ENCODE peak calls at places on chromosomes 16 and 17, in five cellular contexts. N, K, S, M and T are unnamed samples. For H3K4me1, the result is how much of the 10 kb centered on the place peaks cover.

GRCh38 chr16:87780385-87780989 is 14.7 kb upstream of the KLHDC4 start:
- DNase-seq in N (peak), K (no peak), M (peak), S (no peak), T (peak)

GRCh38 chr16:37511-37910 is 15.9 kb downstream of the POLR3K start:
- DNase-seq in S (no peak), K (no peak), M (no peak), N (no peak), T (no peak)

GRCh38 chr16:12470311-12471229 is 333.1 kb downstream of the CPPED1 start:
- DNase-seq in M (no peak), K (peak), N (peak), S (peak), T (no peak)

GRCh38 chr17:65027305-65027704 is 29.2 kb downstream of the GNA13 start:
- DNase-seq in M (peak), K (no peak), S (no peak), N (peak), T (peak)

GRCh38 chr17:56756536-56756935 is 77.2 kb downstream of the C17orf67 start:
- DNase-seq in K (no peak), N (peak), S (no peak), M (no peak), T (no peak)

GRCh38 chr17:82985973-82986372 is 93.4 kb upstream of the METRNL start:
- DNase-seq in N (peak), K (no peak), S (no peak), M (peak), T (no peak)

GRCh38 chr17:70109497-70109896 is 34.5 kb downstream of the KCNJ16 start:
- DNase-seq in K (peak), S (no peak), M (no peak), N (no peak), T (no peak)

GRCh38 chr17:17700251-17700969 is 19.2 kb downstream of the RAI1 start:
- DNase-seq in S (no peak), N (no peak), K (no peak), M (no peak), T (no peak)

GRCh38 chr17:1649844-1650409 is at the start of gene RILP:
- DNase-seq in K (peak), S (peak), N (no peak), M (peak), T (no peak)

GRCh38 chr16:2919511-2920255 is 8.0 kb downstream of the FLYWCH1 start:
- DNase-seq in K (peak), N (peak), M (peak), S (peak), T (peak)

GRCh38 chr17:57481901-57482300 is 225.6 kb downstream of the MSI2 start:
- DNase-seq in M (no peak), K (no peak), S (no peak), N (peak), T (peak)

GRCh38 chr16:19411298-19411697 is 6.4 kb upstream of the TMC5 start:
- DNase-seq in S (no peak), N (no peak), M (no peak), K (no peak), T (no peak)

GRCh38 chr17:28982191-28982793 is 23.5 kb downstream of the SEZ6 start:
- DNase-seq in S (no peak), K (peak), N (peak), M (peak), T (peak)

GRCh38 chr16:69329369-69330285 is 761 bp downstream of the PDF start:
- DNase-seq in N (no peak), M (no peak), K (peak), S (no peak), T (peak)

GRCh38 chr16:84284168-84284722 is 10.4 kb upstream of the WFDC1 start:
- DNase-seq in M (no peak), S (no peak), N (no peak), K (peak), T (no peak)

GRCh38 chr16:50938923-50939322 is 197.0 kb downstream of the CYLD start:
- DNase-seq in K (no peak), S (no peak), M (no peak), N (no peak), T (no peak)

GRCh38 chr17:34287858-34288257 is 2.3 kb downstream of the CCL11 start:
- DNase-seq in K (no peak), S (no peak), N (no peak), M (no peak), T (no peak)

GRCh38 chr17:42767512-42767911 is 5.7 kb upstream of the VPS25 start:
- DNase-seq in N (no peak), S (no peak), K (no peak), M (no peak), T (no peak)

GRCh38 chr16:11205754-11206459 is 50.1 kb downstream of the SOCS1 start:
- DNase-seq in N (peak), M (no peak), K (no peak), S (no peak), T (no peak)

GRCh38 chr16:11107781-11108465 is 148.1 kb downstream of the SOCS1 start:
- DNase-seq in N (peak), M (no peak), S (peak), K (peak), T (no peak)

GRCh38 chr17:50677851-50678375 is 29.8 kb downstream of the ANKRD40 start:
- DNase-seq in N (no peak), M (no peak), S (peak), K (no peak), T (no peak)

GRCh38 chr16:65113441-65113840 is 8.4 kb downstream of the CDH11 start:
- DNase-seq in K (no peak), M (no peak), S (no peak), N (no peak), T (no peak)

GRCh38 chr17:8151641-8152111 is 528 bp downstream of the PER1 start:
- DNase-seq in K (peak), S (peak), M (peak), N (peak), T (peak)

GRCh38 chr17:1764274-1764673 is 2.4 kb downstream of the SERPINF1 start:
- DNase-seq in N (peak), S (peak), K (peak), M (peak), T (no peak)

GRCh38 chr17:74453665-74454196 is 12.7 kb upstream of the CD300A start:
- DNase-seq in N (no peak), K (no peak), S (peak), M (no peak), T (no peak)

GRCh38 chr16:425740-426114 is 278 bp downstream of the RAB11FIP3 start:
- DNase-seq in M (no peak), N (no peak), K (peak), S (no peak), T (no peak)

GRCh38 chr16:83781-84615 is 6.0 kb downstream of the MPG start:
- DNase-seq in K (no peak), M (no peak), S (peak), N (peak), T (no peak)

GRCh38 chr17:1031711-1032110 is 34.8 kb downstream of the TIMM22 start:
- DNase-seq in N (no peak), M (no peak), K (peak), S (peak), T (peak)

GRCh38 chr17:34797724-34798123 is 163.5 kb downstream of the CCT6B start:
- DNase-seq in M (no peak), N (peak), S (no peak), K (no peak), T (peak)

DNA sequence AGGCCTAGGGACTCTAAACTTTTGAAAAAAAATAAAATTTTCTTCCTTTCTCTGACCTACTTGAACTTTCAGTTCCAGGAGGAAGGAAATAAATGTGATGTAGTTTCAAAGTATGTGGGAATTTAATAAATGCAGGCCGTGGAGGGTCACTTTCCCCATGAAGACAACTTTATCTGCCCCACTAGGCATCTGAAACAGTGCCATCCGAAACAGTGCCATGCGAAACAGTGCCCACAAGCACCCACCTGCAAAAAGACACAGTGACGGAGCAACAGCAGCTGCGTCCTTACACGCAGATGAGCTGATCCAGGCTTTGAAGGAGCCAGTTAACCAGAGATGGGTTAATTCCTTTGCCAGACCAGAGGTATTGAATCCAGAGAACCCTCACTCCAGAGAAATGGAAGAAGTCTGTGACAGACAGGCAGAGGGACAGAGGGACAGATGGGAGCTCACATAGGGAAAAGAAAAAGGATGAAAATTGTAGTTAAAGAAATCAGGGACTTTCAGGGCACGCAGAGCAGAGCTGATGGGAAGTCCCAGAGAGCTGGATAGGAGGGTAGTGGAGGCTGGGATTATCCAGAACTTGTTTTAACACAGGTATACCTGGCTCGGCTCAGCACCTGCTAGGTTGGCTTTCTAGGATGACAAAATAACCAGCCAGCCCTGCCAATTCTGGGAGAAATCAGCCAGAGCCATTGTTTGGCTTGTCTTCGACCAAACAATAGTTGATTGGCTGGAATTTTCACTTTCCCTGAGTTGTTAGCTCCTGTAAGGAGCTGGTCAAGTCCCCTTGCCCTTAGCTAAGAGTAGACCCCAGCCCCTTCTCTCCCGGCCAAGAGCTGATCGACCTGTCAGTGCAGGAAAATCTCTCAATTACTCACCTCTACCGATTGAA is 17.1 kb upstream of the HOXB13 start:
- DNase-seq in N (no peak), M (no peak), S (no peak), K (no peak), T (no peak)
- H3K4me1 ChIP-seq in N (under half), M (under half), S (under half), K (under half), T (under half)

GRCh38 chr17:77832180-77832560 is 126.3 kb upstream of the TNRC6C start:
- DNase-seq in M (no peak), N (no peak), S (no peak), K (peak), T (no peak)
- H3K4me1 ChIP-seq in M (under half), N (under half), S (half or more), K (under half), T (under half)

DNA sequence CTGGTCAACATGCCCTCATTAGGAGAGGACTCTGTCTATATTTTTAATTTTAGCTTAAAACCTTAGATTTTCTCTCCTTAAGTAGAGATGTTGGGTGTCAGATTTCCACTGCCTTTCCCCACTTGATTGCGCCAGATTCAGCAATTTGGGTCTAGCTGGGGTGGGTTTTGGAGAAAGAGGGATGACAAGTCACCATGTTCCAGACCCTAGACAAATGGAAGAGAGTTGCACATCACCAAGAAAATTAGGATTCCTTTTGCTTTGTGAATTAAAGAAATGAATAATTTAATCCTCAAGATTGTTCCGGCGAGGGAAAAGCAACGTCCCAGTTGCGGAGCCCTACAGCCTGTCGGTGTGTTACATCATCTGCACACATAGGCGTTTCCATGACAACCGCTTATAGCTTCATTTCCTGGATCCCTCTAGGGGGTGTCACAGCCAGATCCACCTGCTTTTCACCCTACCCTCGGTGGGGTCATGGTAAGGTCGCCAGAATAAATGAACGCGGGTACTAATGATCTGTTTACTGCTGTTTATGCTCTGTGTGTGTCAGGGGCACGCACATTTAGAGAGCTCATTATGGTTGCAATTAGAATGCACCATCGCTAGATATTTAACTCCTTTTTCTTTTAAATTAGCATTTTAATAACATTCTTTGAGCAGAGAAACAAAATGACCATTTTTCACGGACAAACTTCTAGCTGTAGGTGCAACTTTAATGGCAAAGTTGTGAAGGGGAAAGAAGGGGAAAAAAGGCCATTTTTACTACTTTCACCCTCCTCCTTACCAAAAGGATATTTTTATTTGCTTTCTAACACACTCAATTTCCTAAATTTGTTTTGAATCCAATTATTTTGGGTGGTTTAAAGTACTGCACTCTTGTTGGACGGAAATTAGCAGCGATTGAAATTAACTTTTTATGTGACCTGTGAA is 41.9 kb downstream of the SNX11 start:
- DNase-seq in K (no peak), S (no peak), N (no peak), M (no peak), T (peak)
- H3K4me1 ChIP-seq in K (under half), S (under half), N (under half), M (under half), T (under half)

DNA sequence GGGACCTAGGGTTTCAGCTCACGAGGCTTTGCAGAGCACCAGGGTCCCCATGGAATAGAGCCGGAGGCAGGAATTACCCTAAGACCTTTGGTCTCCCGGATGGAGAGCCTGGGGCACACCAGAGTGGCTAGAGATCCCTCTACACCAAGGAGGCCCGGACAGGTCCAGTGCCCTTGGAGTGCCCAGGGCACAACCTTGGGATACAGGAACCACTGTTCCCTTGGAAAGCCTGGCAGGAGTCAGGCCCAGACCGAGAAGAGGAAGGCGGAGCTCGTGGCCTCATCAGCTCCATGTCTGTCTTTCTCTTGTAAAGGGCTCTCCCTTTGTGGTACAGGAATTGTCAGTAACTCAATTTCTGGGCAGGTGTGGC is 3.8 kb upstream of the DBNDD1 start:
- DNase-seq in S (no peak), K (no peak), N (no peak), M (no peak), T (no peak)
- H3K4me1 ChIP-seq in S (under half), K (under half), N (under half), M (under half), T (under half)

GRCh38 chr17:16486373-16487250 is 5.4 kb downstream of the LRRC75A start:
- DNase-seq in N (peak), K (peak), M (no peak), S (peak), T (peak)
- H3K4me1 ChIP-seq in N (under half), K (under half), M (under half), S (under half), T (under half)

DNA sequence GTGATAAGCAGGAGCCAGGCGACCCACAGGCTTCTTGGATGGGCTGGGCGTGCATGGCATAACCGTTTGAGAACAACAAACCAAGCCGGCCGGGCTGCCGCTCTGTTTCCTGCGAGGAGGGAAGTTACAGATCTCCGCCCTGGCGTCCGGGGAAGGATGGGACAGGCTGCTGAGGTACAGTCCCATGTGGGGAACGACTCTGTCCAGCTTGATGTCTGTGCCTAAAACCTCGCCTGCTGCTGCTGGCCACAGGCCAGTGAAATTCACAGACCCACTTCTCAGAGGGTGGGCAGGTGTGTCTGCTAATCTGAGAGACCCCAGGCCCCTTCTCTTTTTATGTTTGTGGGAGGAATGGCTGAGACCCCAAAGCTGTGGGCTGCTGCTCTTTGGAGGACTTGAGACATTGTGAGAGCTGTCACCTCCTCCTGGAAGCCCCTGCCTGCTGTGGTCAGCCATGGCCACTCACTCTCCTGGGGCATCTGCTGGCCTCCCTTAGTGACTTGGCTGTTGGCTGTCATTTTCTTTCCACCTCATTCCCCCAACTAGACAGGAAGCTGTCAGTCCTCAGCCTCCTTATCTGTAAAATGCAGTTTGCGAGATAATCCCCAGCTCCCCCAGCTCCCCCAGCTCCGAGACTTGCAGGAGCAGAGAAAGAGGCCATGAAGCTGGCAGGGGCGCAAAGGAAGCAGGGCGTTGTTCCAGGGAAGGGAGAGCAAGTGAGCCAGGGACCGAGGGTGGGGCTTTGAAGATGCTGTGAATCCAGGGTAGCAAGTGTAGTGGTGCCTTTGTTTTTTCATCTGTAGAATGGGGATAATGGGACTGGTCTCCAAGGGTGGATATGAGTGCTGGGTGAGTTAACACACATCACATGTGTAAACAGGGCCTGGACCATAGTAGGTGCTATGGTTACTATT is 51.0 kb downstream of the CMIP start:
- DNase-seq in S (no peak), N (no peak), K (no peak), M (no peak), T (no peak)
- H3K4me1 ChIP-seq in S (under half), N (under half), K (under half), M (under half), T (under half)

GRCh38 chr17:76150712-76151622 is 9.9 kb upstream of the FOXJ1 start:
- DNase-seq in N (no peak), K (no peak), M (no peak), S (peak), T (no peak)
- H3K4me1 ChIP-seq in N (under half), K (under half), M (under half), S (under half), T (under half)